ENCODE peak calls at places on chromosome 2, in seven cellular contexts. One of them, this sample, is unnamed.

GRCh38 chr2:228518-229278 is 35.1 kb downstream of the SH3YL1 start:
- DNase-seq in transverse colon: no peak
- DNase-seq in tibial nerve: no peak
- DNase-seq in mammary epithelial cell: no peak
- DNase-seq in IMR-90: no peak
- DNase-seq in endothelial cell of umbilical vein: no peak
- DNase-seq in kidney epithelial cell: no peak
- DNase-seq in this sample: no peak

GRCh38 chr2:39368846-39369245 is 68.2 kb downstream of the MAP4K3 start:
- DNase-seq in transverse colon: no peak
- DNase-seq in tibial nerve: no peak
- DNase-seq in mammary epithelial cell: no peak
- DNase-seq in IMR-90: no peak
- DNase-seq in endothelial cell of umbilical vein: no peak
- DNase-seq in kidney epithelial cell: no peak
- DNase-seq in this sample: no peak

GRCh38 chr2:644871-645270 is 32.3 kb downstream of the TMEM18 start:
- DNase-seq in transverse colon: no peak
- DNase-seq in tibial nerve: no peak
- DNase-seq in mammary epithelial cell: no peak
- DNase-seq in IMR-90: no peak
- DNase-seq in endothelial cell of umbilical vein: no peak
- DNase-seq in kidney epithelial cell: no peak
- DNase-seq in this sample: no peak

GRCh38 chr2:61471905-61472805 is 1.3 kb upstream of the USP34 start:
- DNase-seq in transverse colon: peak; percentile 34
- DNase-seq in tibial nerve: no peak
- DNase-seq in mammary epithelial cell: peak; percentile 39
- DNase-seq in IMR-90: peak; percentile 29
- DNase-seq in endothelial cell of umbilical vein: no peak
- DNase-seq in kidney epithelial cell: no peak
- DNase-seq in this sample: peak; percentile 37

GRCh38 chr2:125280276-125280675 is 1255.2 kb downstream of the CNTNAP5 start:
- DNase-seq in transverse colon: no peak
- DNase-seq in tibial nerve: no peak
- DNase-seq in mammary epithelial cell: no peak
- DNase-seq in IMR-90: no peak
- DNase-seq in endothelial cell of umbilical vein: no peak
- DNase-seq in kidney epithelial cell: no peak
- DNase-seq in this sample: no peak

GRCh38 chr2:197450485-197450884 is 2.9 kb upstream of the COQ10B start:
- DNase-seq in transverse colon: no peak
- DNase-seq in tibial nerve: no peak
- DNase-seq in mammary epithelial cell: no peak
- DNase-seq in IMR-90: no peak
- DNase-seq in endothelial cell of umbilical vein: no peak
- DNase-seq in kidney epithelial cell: no peak
- DNase-seq in this sample: no peak

GRCh38 chr2:122748552-122749011 is 993.1 kb downstream of the TSN start:
- DNase-seq in transverse colon: no peak
- DNase-seq in tibial nerve: no peak
- DNase-seq in mammary epithelial cell: peak; percentile 92
- DNase-seq in IMR-90: no peak
- DNase-seq in endothelial cell of umbilical vein: peak; percentile 63
- DNase-seq in kidney epithelial cell: peak; percentile 29
- DNase-seq in this sample: peak; percentile 94

GRCh38 chr2:43405829-43406228 is 179.4 kb upstream of the ZFP36L2 start:
- DNase-seq in transverse colon: no peak
- DNase-seq in tibial nerve: no peak
- DNase-seq in mammary epithelial cell: no peak
- DNase-seq in IMR-90: no peak
- DNase-seq in endothelial cell of umbilical vein: no peak
- DNase-seq in kidney epithelial cell: no peak
- DNase-seq in this sample: no peak

GRCh38 chr2:106843910-106844250 is 42.1 kb downstream of the ST6GAL2 start:
- DNase-seq in transverse colon: no peak
- DNase-seq in tibial nerve: no peak
- DNase-seq in mammary epithelial cell: no peak
- DNase-seq in IMR-90: no peak
- DNase-seq in endothelial cell of umbilical vein: no peak
- DNase-seq in kidney epithelial cell: no peak
- DNase-seq in this sample: no peak

GRCh38 chr2:190714958-190715357 is 66.1 kb downstream of the NAB1 start:
- DNase-seq in transverse colon: no peak
- DNase-seq in tibial nerve: no peak
- DNase-seq in mammary epithelial cell: peak; percentile 64
- DNase-seq in IMR-90: peak; percentile 36
- DNase-seq in endothelial cell of umbilical vein: no peak
- DNase-seq in kidney epithelial cell: no peak
- DNase-seq in this sample: peak; percentile 39

GRCh38 chr2:63700276-63700675 is 111.5 kb downstream of the MDH1 start:
- DNase-seq in transverse colon: no peak
- DNase-seq in tibial nerve: no peak
- DNase-seq in mammary epithelial cell: no peak
- DNase-seq in IMR-90: no peak
- DNase-seq in endothelial cell of umbilical vein: no peak
- DNase-seq in kidney epithelial cell: no peak
- DNase-seq in this sample: no peak

GRCh38 chr2:38454081-38454480 is 77.0 kb upstream of the ATL2 start:
- DNase-seq in transverse colon: no peak
- DNase-seq in tibial nerve: no peak
- DNase-seq in mammary epithelial cell: peak; percentile 86
- DNase-seq in IMR-90: no peak
- DNase-seq in endothelial cell of umbilical vein: no peak
- DNase-seq in kidney epithelial cell: no peak
- DNase-seq in this sample: peak; percentile 84

GRCh38 chr2:116023026-116023425 is 1580.6 kb downstream of the DPP10 start:
- DNase-seq in transverse colon: no peak
- DNase-seq in tibial nerve: no peak
- DNase-seq in mammary epithelial cell: no peak
- DNase-seq in IMR-90: no peak
- DNase-seq in endothelial cell of umbilical vein: no peak
- DNase-seq in kidney epithelial cell: no peak
- DNase-seq in this sample: no peak

GRCh38 chr2:226137201-226137811 is 662.3 kb downstream of the IRS1 start:
- DNase-seq in transverse colon: no peak
- DNase-seq in tibial nerve: no peak
- DNase-seq in mammary epithelial cell: peak; percentile 99
- DNase-seq in IMR-90: peak; percentile 76
- DNase-seq in endothelial cell of umbilical vein: no peak
- DNase-seq in kidney epithelial cell: no peak
- DNase-seq in this sample: peak; percentile 100

GRCh38 chr2:43758738-43759137 is 15.1 kb upstream of the DYNC2LI1 start:
- DNase-seq in transverse colon: no peak
- DNase-seq in tibial nerve: peak; percentile 60
- DNase-seq in mammary epithelial cell: no peak
- DNase-seq in IMR-90: no peak
- DNase-seq in endothelial cell of umbilical vein: no peak
- DNase-seq in kidney epithelial cell: no peak
- DNase-seq in this sample: no peak

GRCh38 chr2:55970506-55970905 is 46.9 kb upstream of the EFEMP1 start:
- DNase-seq in transverse colon: no peak
- DNase-seq in tibial nerve: no peak
- DNase-seq in mammary epithelial cell: no peak
- DNase-seq in IMR-90: no peak
- DNase-seq in endothelial cell of umbilical vein: no peak
- DNase-seq in kidney epithelial cell: no peak
- DNase-seq in this sample: no peak

GRCh38 chr2:151042938-151043337 is 218.7 kb downstream of the RBM43 start:
- DNase-seq in transverse colon: no peak
- DNase-seq in tibial nerve: no peak
- DNase-seq in mammary epithelial cell: no peak
- DNase-seq in IMR-90: no peak
- DNase-seq in endothelial cell of umbilical vein: no peak
- DNase-seq in kidney epithelial cell: no peak
- DNase-seq in this sample: peak; percentile 25

GRCh38 chr2:240519396-240520142 is 38.2 kb downstream of the ANKMY1 start:
- DNase-seq in transverse colon: no peak
- DNase-seq in tibial nerve: no peak
- DNase-seq in mammary epithelial cell: no peak
- DNase-seq in IMR-90: peak; percentile 40
- DNase-seq in endothelial cell of umbilical vein: no peak
- DNase-seq in kidney epithelial cell: no peak
- DNase-seq in this sample: no peak

GRCh38 chr2:231300020-231300721 is 95.3 kb upstream of the B3GNT7 start:
- DNase-seq in transverse colon: no peak
- DNase-seq in tibial nerve: no peak
- DNase-seq in mammary epithelial cell: no peak
- DNase-seq in IMR-90: no peak
- DNase-seq in endothelial cell of umbilical vein: peak; percentile 87
- DNase-seq in kidney epithelial cell: peak; percentile 37
- DNase-seq in this sample: peak; percentile 79

GRCh38 chr2:240518981-240519380 is 38.8 kb downstream of the ANKMY1 start:
- DNase-seq in transverse colon: no peak
- DNase-seq in tibial nerve: no peak
- DNase-seq in mammary epithelial cell: no peak
- DNase-seq in IMR-90: no peak
- DNase-seq in endothelial cell of umbilical vein: no peak
- DNase-seq in kidney epithelial cell: no peak
- DNase-seq in this sample: no peak

GRCh38 chr2:135741395-135742306 is at the start of gene UBXN4:
- DNase-seq in transverse colon: peak; percentile 98
- DNase-seq in tibial nerve: peak; percentile 91
- DNase-seq in mammary epithelial cell: peak; percentile 99
- DNase-seq in IMR-90: peak; percentile 99
- DNase-seq in endothelial cell of umbilical vein: peak; percentile 99
- DNase-seq in kidney epithelial cell: peak; percentile 96
- DNase-seq in this sample: peak; percentile 95
- TF ChIP-seq CTCF in transverse colon: no peak
- TF ChIP-seq CTCF in tibial nerve: no peak
- TF ChIP-seq CTCF in mammary epithelial cell: peak; percentile 43
- TF ChIP-seq CTCF in IMR-90: peak; percentile 54
- TF ChIP-seq CTCF in endothelial cell of umbilical vein: peak; percentile 70
- TF ChIP-seq CTCF in kidney epithelial cell: peak; percentile 66
- TF ChIP-seq CTCF in this sample: peak; percentile 42

GRCh38 chr2:66446924-66447323 is 12.0 kb downstream of the MEIS1 start:
- DNase-seq in transverse colon: no peak
- DNase-seq in tibial nerve: no peak
- DNase-seq in mammary epithelial cell: no peak
- DNase-seq in IMR-90: no peak
- DNase-seq in endothelial cell of umbilical vein: no peak
- DNase-seq in kidney epithelial cell: no peak
- DNase-seq in this sample: no peak
- H3K4me3 ChIP-seq in transverse colon: no peak overlapping the region
- H3K4me3 ChIP-seq in tibial nerve: no peak overlapping the region
- H3K4me3 ChIP-seq in mammary epithelial cell: no peak overlapping the region
- H3K4me3 ChIP-seq in IMR-90: peak overlapping the region; percentile 39
- H3K4me3 ChIP-seq in endothelial cell of umbilical vein: no peak overlapping the region
- H3K4me3 ChIP-seq in kidney epithelial cell: no peak overlapping the region
- H3K4me3 ChIP-seq in this sample: no peak overlapping the region

GRCh38 chr2:131125195-131125757 is 20.1 kb downstream of the PLEKHB2 start:
- DNase-seq in transverse colon: no peak
- DNase-seq in tibial nerve: no peak
- DNase-seq in mammary epithelial cell: no peak
- DNase-seq in IMR-90: no peak
- DNase-seq in endothelial cell of umbilical vein: no peak
- DNase-seq in kidney epithelial cell: no peak
- DNase-seq in this sample: no peak

GRCh38 chr2:131130298-131130596 is 25.1 kb downstream of the PLEKHB2 start:
- DNase-seq in transverse colon: no peak
- DNase-seq in tibial nerve: no peak
- DNase-seq in mammary epithelial cell: no peak
- DNase-seq in IMR-90: no peak
- DNase-seq in endothelial cell of umbilical vein: no peak
- DNase-seq in kidney epithelial cell: no peak
- DNase-seq in this sample: no peak

GRCh38 chr2:131126436-131126835 is 21.3 kb downstream of the PLEKHB2 start:
- DNase-seq in transverse colon: no peak
- DNase-seq in tibial nerve: no peak
- DNase-seq in mammary epithelial cell: no peak
- DNase-seq in IMR-90: no peak
- DNase-seq in endothelial cell of umbilical vein: no peak
- DNase-seq in kidney epithelial cell: no peak
- DNase-seq in this sample: no peak

GRCh38 chr2:131127076-131127475 is 21.9 kb downstream of the PLEKHB2 start:
- DNase-seq in transverse colon: no peak
- DNase-seq in tibial nerve: no peak
- DNase-seq in mammary epithelial cell: no peak
- DNase-seq in IMR-90: no peak
- DNase-seq in endothelial cell of umbilical vein: no peak
- DNase-seq in kidney epithelial cell: no peak
- DNase-seq in this sample: no peak

DNA sequence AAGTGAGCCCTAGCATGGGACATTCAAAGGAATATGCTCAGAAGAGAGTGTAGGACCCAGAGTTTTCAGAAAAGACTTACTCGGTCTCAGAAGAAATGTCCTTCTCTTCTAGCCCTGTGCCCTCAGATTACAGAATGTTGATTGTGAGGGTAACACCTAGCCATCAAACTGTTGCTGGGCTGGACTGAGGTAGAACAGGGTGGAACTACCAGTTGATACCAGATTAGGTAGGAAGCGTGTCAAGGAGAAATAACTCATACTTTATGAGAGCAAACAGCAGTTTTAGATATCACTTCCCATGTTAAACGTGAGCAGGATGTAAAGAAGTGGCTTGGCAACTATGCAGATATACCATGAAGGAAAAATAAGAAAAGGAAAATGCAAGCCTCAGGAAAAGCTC is 22.8 kb downstream of the PLEKHB2 start:
- DNase-seq in transverse colon: no peak
- DNase-seq in tibial nerve: no peak
- DNase-seq in mammary epithelial cell: no peak
- DNase-seq in IMR-90: no peak
- DNase-seq in endothelial cell of umbilical vein: no peak
- DNase-seq in kidney epithelial cell: no peak
- DNase-seq in this sample: no peak
- H3K36me3 ChIP-seq in transverse colon: no peaks in the 10 kb centered on the region
- H3K36me3 ChIP-seq in tibial nerve: no peaks in the 10 kb centered on the region
- H3K36me3 ChIP-seq in mammary epithelial cell: peaks cover 47% of the 10 kb centered on the region
- H3K36me3 ChIP-seq in IMR-90: peaks cover 42% of the 10 kb centered on the region
- H3K36me3 ChIP-seq in endothelial cell of umbilical vein: peaks cover 6% of the 10 kb centered on the region
- H3K36me3 ChIP-seq in kidney epithelial cell: no peaks in the 10 kb centered on the region
- H3K36me3 ChIP-seq in this sample: peaks cover 18% of the 10 kb centered on the region

DNA sequence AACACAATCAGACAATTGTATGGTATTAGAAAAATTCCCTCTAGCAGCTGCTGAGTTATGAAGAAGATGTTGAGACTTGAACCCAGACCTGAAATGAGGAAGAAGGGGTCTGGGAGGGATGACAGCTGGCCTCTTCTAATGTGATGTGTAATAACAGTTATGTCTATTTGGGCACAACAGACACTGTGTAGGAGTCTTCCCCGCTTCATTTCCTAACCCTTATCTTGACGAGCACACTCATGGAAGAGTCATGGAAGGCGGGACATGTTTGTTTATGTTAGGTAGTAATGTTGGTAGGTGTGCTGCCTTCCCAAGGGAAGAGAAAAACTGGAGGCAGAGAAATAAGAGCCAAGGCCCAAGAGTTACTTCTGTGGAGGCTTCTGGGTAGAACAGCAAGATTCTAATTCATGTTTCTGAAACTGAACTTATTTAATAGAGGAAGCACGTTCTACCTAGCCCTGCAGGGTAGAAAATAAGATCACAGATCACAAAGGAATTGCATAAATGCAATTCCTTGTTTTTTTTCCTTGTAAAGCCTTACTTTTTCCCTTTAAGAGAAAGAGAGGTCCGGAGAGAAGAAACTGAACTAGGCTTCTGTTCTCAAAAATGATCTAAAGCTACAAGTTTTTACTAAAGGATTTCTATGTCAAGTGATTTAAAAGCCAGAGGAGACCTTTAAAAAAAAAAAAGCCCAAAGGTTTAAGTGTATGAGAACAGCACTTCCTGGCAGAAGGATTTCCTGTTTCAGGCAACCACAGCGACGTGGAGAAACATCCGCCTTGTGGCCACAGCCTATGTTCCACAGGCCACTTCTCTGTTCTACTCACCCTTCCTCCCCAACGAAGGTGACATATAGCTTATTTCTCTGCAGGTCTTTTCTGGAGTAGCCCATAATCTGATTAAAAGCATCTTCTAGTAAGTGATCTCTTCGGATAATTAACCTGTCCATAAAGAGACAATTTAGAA is 68.5 kb upstream of the STK17B start:
- DNase-seq in transverse colon: peak; percentile 79
- DNase-seq in tibial nerve: no peak
- DNase-seq in mammary epithelial cell: peak; percentile 92
- DNase-seq in IMR-90: peak; percentile 93
- DNase-seq in endothelial cell of umbilical vein: peak; percentile 84
- DNase-seq in kidney epithelial cell: no peak
- DNase-seq in this sample: peak; percentile 98
- TF ChIP-seq CTCF in transverse colon: no peak
- TF ChIP-seq CTCF in tibial nerve: no peak
- TF ChIP-seq CTCF in mammary epithelial cell: peak; percentile 18
- TF ChIP-seq CTCF in IMR-90: no peak
- TF ChIP-seq CTCF in endothelial cell of umbilical vein: no peak
- TF ChIP-seq CTCF in kidney epithelial cell: no peak
- TF ChIP-seq CTCF in this sample: peak; percentile 31